ENCODE peak calls at places on chromosomes 3 and 15, in eight cellular contexts. U, S, T, R, F, Y, J and L are unnamed samples.

GRCh38 chr3:7720649-7721048 is 781.0 kb upstream of the LMCD1 start:
- DNase-seq in T (no peak), F (no peak), Y (no peak), S (no peak), R (no peak), U (no peak), J (no peak), L (no peak)

GRCh38 chr15:41020311-41020710 is 67.0 kb downstream of the CHAC1 start:
- DNase-seq in F (no peak), J (no peak), U (no peak), R (no peak), Y (no peak), S (no peak), T (no peak), L (no peak)

GRCh38 chr3:126646662-126647061 is 8.3 kb downstream of the TXNRD3 start:
- DNase-seq in J (no peak), S (no peak), T (no peak), U (no peak), F (no peak), Y (no peak), R (no peak), L (no peak)

GRCh38 chr15:41746802-41747201 is 27.5 kb upstream of the MAPKBP1 start:
- DNase-seq in F (no peak), J (no peak), Y (no peak), U (no peak), R (no peak), T (no peak), S (no peak), L (no peak)

GRCh38 chr15:69666441-69666882 is 213.8 kb downstream of the RPLP1 start:
- DNase-seq in S (no peak), J (no peak), Y (no peak), T (no peak), F (no peak), U (peak), R (no peak), L (no peak)

GRCh38 chr3:23928525-23928924 is 11.6 kb downstream of the RPL15 start:
- DNase-seq in S (no peak), U (no peak), J (no peak), F (no peak), R (peak), T (no peak), Y (no peak), L (no peak)

GRCh38 chr15:40420793-40421192 is 15.2 kb downstream of the IVD start:
- DNase-seq in T (no peak), Y (no peak), F (no peak), S (no peak), U (peak), J (peak), R (no peak), L (no peak)

GRCh38 chr3:153602801-153603200 is 440.8 kb downstream of the RAP2B start:
- DNase-seq in U (no peak), S (no peak), Y (no peak), T (no peak), R (no peak), F (no peak), J (no peak), L (no peak)

GRCh38 chr3:172524611-172525010 is 1.4 kb upstream of the TNFSF10 start:
- DNase-seq in S (no peak), J (no peak), Y (no peak), U (no peak), R (no peak), T (no peak), F (no peak), L (no peak)

GRCh38 chr3:105367406-105368213 is 901 bp downstream of the ALCAM start:
- DNase-seq in J (peak), Y (peak), R (peak), F (peak), T (peak), U (peak), S (peak), L (peak)

GRCh38 chr3:139472380-139473010 is 3.8 kb downstream of the RBP2 start:
- DNase-seq in R (no peak), J (no peak), U (no peak), F (no peak), S (no peak), T (no peak), Y (no peak), L (no peak)

GRCh38 chr3:87792532-87793321 is 266.1 kb downstream of the CGGBP1 start:
- DNase-seq in R (peak), S (no peak), J (no peak), T (peak), F (peak), U (no peak), Y (no peak), L (peak)

GRCh38 chr3:183822631-183823030 is 2.7 kb downstream of the MAP6D1 start:
- DNase-seq in U (no peak), J (no peak), T (peak), F (peak), S (no peak), R (no peak), Y (no peak), L (no peak)

GRCh38 chr3:183826448-183826847 is 1.1 kb upstream of the MAP6D1 start:
- DNase-seq in S (no peak), J (no peak), Y (no peak), R (no peak), U (no peak), F (no peak), T (peak), L (no peak)

GRCh38 chr3:183824761-183825379 is 507 bp downstream of the MAP6D1 start:
- DNase-seq in S (no peak), T (peak), F (peak), J (no peak), R (no peak), Y (no peak), U (no peak), L (no peak)

GRCh38 chr3:183825380-183826161 is at the start of gene MAP6D1:
- DNase-seq in U (peak), S (peak), Y (no peak), R (peak), J (peak), T (peak), F (peak), L (peak)

GRCh38 chr3:183823963-183824362 is 1.4 kb downstream of the MAP6D1 start:
- DNase-seq in S (no peak), T (no peak), R (no peak), J (no peak), Y (no peak), U (no peak), F (no peak), L (no peak)
- H3K4me3 ChIP-seq in S (no peak), T (peak), R (peak), J (no peak), Y (no peak), U (no peak), F (peak), L (no peak)

GRCh38 chr3:57998366-57999283 is 9.6 kb upstream of the FLNB start:
- DNase-seq in Y (no peak), F (no peak), S (peak), U (peak), R (no peak), J (peak), T (peak), L (no peak)
- H3K4me3 ChIP-seq in Y (peak), F (no peak), S (peak), U (no peak), R (no peak), J (no peak), T (no peak), L (no peak)

DNA sequence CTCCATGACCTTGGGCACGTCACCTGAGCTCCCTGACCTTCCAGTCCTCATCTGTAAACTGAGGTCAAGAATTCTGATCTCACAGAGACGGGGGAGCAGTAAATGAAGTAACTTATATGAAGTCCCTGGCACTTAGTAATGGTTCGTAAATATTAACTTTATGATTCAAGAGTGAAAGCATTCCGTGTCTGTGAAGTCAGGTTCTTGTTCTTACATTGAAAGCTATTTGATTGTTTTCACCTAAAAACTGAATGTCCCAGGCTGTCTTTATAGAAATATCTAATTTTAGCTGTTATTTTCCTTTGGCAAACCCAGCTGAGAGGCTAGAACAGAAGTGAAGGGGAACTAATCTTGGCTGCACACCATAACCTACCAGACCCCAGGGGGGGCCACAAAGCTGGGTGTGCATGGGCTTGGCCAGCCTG is 84.5 kb downstream of the CHSY1 start:
- DNase-seq in U (no peak), R (no peak), T (no peak), S (no peak), Y (no peak), F (no peak), J (no peak), L (no peak)
- H3K4me3 ChIP-seq in U (no peak), R (no peak), T (no peak), S (no peak), Y (no peak), F (no peak), J (no peak), L (no peak)

DNA sequence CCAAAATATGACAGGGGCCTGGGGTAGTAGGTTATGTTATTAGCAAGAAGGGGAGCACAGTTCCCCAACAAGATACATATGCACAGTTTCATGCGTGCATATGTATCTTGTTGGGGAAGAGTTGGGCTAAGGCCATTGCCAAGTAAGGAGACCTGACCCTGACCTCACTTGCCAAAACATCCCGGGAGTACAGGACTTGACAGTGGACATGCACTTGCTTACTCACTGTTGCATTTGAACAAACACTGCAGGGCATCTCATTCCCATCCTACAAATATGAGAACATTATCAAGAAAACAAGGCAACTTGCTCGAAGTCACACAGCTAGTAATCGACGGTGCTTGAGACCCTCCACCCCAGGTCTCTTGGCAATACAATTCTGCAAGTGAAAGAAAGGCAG is 4.8 kb upstream of the CAMP start:
- DNase-seq in T (no peak), F (no peak), U (no peak), S (no peak), R (no peak), J (no peak), Y (no peak), L (no peak)
- H3K4me3 ChIP-seq in T (no peak), F (no peak), U (no peak), S (no peak), R (no peak), J (no peak), Y (no peak), L (no peak)